ENCODE peak calls at places on chromosome 19, in ten cellular contexts. I is HAP-1; K is activated CD4-positive, alpha-beta T cell treated with anti-CD3 and anti-CD28 coated beads, Interleukin-2, amount 10 ng/mL, durations not matched to agents 7 days and 5 days; V is memory B cell; F is amniotic epithelial cell; L is omental fat pad; G is dorsolateral prefrontal cortex; U is fibroblast of the conjunctiva; O is astrocyte of the spinal cord; T is mucosa of descending colon. Q is an unnamed sample.

GRCh38 chr19:23986623-23987022 is 71.9 kb downstream of the ZNF726 start:
- DNase-seq in T (no peak), L (no peak), G (no peak), I (no peak), K (no peak), U (no peak), O (no peak), F (no peak), V (no peak), Q (no peak)

GRCh38 chr19:31018951-31019350 is 330.3 kb downstream of the TSHZ3 start:
- DNase-seq in O (no peak), T (no peak), F (no peak), I (no peak), K (no peak), G (no peak), L (no peak), V (no peak), U (no peak), Q (no peak)

GRCh38 chr19:3284759-3285646 is 60.5 kb downstream of the CELF5 start:
- DNase-seq in I (peak; percentile 99), U (no peak), O (peak; percentile 39), V (peak; percentile 40), G (no peak), F (peak; percentile 48), T (peak; percentile 95), K (peak; percentile 63), L (peak; percentile 43), Q (no peak)

GRCh38 chr19:57870225-57870624 is 18.6 kb downstream of the ZNF814 start:
- DNase-seq in K (no peak), F (no peak), G (no peak), L (no peak), T (no peak), I (no peak), U (no peak), O (no peak), V (no peak), Q (no peak)

GRCh38 chr19:13356686-13357280 is 149.5 kb downstream of the CACNA1A start:
- DNase-seq in K (no peak), O (no peak), L (no peak), G (no peak), V (no peak), U (no peak), F (no peak), T (no peak), I (no peak), Q (no peak)

GRCh38 chr19:43594710-43595604 is 977 bp downstream of the IRGQ start:
- DNase-seq in F (peak; percentile 64), O (peak; percentile 63), L (no peak), V (peak; percentile 68), U (peak; percentile 35), K (peak; percentile 77), I (peak; percentile 76), G (no peak), T (peak; percentile 75), Q (peak; percentile 92)

GRCh38 chr19:5355693-5356092 is 15.1 kb upstream of the PTPRS start:
- DNase-seq in O (no peak), K (no peak), G (no peak), I (no peak), V (no peak), U (no peak), T (no peak), L (no peak), F (no peak), Q (no peak)

GRCh38 chr19:45218887-45219780 is 26.1 kb downstream of the EXOC3L2 start:
- DNase-seq in G (no peak), U (no peak), F (no peak), V (no peak), L (no peak), K (no peak), I (no peak), T (no peak), O (no peak), Q (no peak)

GRCh38 chr19:34365463-34366401 is 736 bp downstream of the GPI start:
- DNase-seq in F (peak; percentile 19), L (peak; percentile 30), T (peak; percentile 71), O (peak; percentile 27), K (no peak), I (peak; percentile 57), V (no peak), G (peak; percentile 67), U (no peak), Q (peak; percentile 84)

GRCh38 chr19:48509467-48510194 is 2.0 kb downstream of the LMTK3 start:
- DNase-seq in T (peak; percentile 26), K (no peak), U (no peak), G (peak; percentile 48), V (no peak), L (no peak), I (no peak), O (no peak), F (peak; percentile 32), Q (no peak)

GRCh38 chr19:2469102-2469914 is 6.6 kb upstream of the GADD45B start:
- DNase-seq in T (no peak), F (peak; percentile 53), G (no peak), L (no peak), I (no peak), O (peak; percentile 81), U (peak; percentile 64), V (no peak), K (peak; percentile 29), Q (no peak)

GRCh38 chr19:5308471-5309437 is 31.9 kb downstream of the PTPRS start:
- DNase-seq in O (peak; percentile 93), I (peak; percentile 88), G (peak; percentile 71), L (peak; percentile 41), U (peak; percentile 94), K (no peak), F (peak; percentile 73), T (peak; percentile 44), V (no peak), Q (peak; percentile 93)

GRCh38 chr19:41928221-41928683 is at the start of gene ERFL:
- DNase-seq in O (no peak), U (no peak), V (no peak), T (no peak), K (no peak), I (peak; percentile 63), L (no peak), G (no peak), F (no peak), Q (no peak)

GRCh38 chr19:40719414-40719894 is 2.5 kb downstream of the ITPKC start:
- DNase-seq in O (no peak), K (no peak), T (no peak), U (no peak), L (no peak), I (no peak), F (peak; percentile 52), V (no peak), G (no peak), Q (no peak)

GRCh38 chr19:14514215-14514871 is 3.9 kb downstream of the DNAJB1 start:
- DNase-seq in K (no peak), I (no peak), F (no peak), U (no peak), O (no peak), T (no peak), L (no peak), V (no peak), G (no peak), Q (no peak)

GRCh38 chr19:6064016-6064702 is 46.1 kb downstream of the RFX2 start:
- DNase-seq in I (no peak), L (peak; percentile 22), K (no peak), G (no peak), V (no peak), T (no peak), U (no peak), O (no peak), F (peak; percentile 15), Q (peak; percentile 70)

GRCh38 chr19:50759886-50760285 is 10.4 kb upstream of the GPR32 start:
- DNase-seq in V (no peak), T (no peak), O (no peak), G (no peak), I (no peak), U (no peak), K (no peak), L (no peak), F (peak; percentile 14), Q (no peak)

GRCh38 chr19:33499671-33500506 is 21.7 kb downstream of the PEPD start:
- DNase-seq in T (peak; percentile 9), G (no peak), I (no peak), U (no peak), F (no peak), L (no peak), V (no peak), O (no peak), K (no peak), Q (no peak)

GRCh38 chr19:1799695-1800342 is 12.3 kb downstream of the ATP8B3 start:
- DNase-seq in F (no peak), V (no peak), G (no peak), L (no peak), U (no peak), K (no peak), T (no peak), I (no peak), O (no peak), Q (no peak)

GRCh38 chr19:48856921-48857320 is 11.5 kb downstream of the PLEKHA4 start:
- DNase-seq in U (no peak), T (no peak), F (peak; percentile 57), I (no peak), V (no peak), G (no peak), K (no peak), L (no peak), O (peak; percentile 31), Q (no peak)

GRCh38 chr19:2049741-2050348 is 1.2 kb downstream of the MKNK2 start:
- DNase-seq in V (peak; percentile 73), I (peak; percentile 67), O (peak; percentile 58), U (no peak), K (peak; percentile 74), G (peak; percentile 76), F (peak; percentile 75), L (no peak), T (peak; percentile 89), Q (peak; percentile 92)

GRCh38 chr19:46413262-46414031 is at the start of gene CCDC8:
- DNase-seq in F (peak; percentile 98), L (no peak), T (peak; percentile 51), G (no peak), I (no peak), U (peak; percentile 95), O (peak; percentile 97), V (no peak), K (no peak), Q (peak; percentile 90)